ENCODE peak calls at places on chromosomes 5 and 9, in six cellular contexts. M is kidney epithelial cell; A is heart left ventricle; B is naive thymus-derived CD4-positive, alpha-beta T cell; P is cardiac muscle cell; N is endothelial cell of umbilical vein. X is an unnamed sample.

GRCh38 chr5:43485406-43485805 is 1.7 kb upstream of the TMEM267 start:
- DNase-seq in M (no peak), A (no peak), B (peak; percentile 12), P (no peak), N (no peak), X (no peak)

GRCh38 chr9:125843646-125844045 is 96.5 kb downstream of the PBX3 start:
- DNase-seq in M (no peak), A (peak; percentile 30), B (no peak), P (peak; percentile 6), N (no peak), X (no peak)

GRCh38 chr9:35229066-35229778 is 67.4 kb downstream of the UNC13B start:
- DNase-seq in M (no peak), A (no peak), B (no peak), P (no peak), N (peak; percentile 2), X (no peak)

GRCh38 chr5:89313804-89314588 is 431.0 kb upstream of the MEF2C start:
- DNase-seq in M (peak; percentile 75), A (no peak), B (no peak), P (peak; percentile 62), N (peak; percentile 70), X (peak; percentile 85)

GRCh38 chr5:124677376-124677998 is 69.0 kb downstream of the ZNF608 start:
- DNase-seq in M (no peak), A (peak; percentile 44), B (no peak), P (no peak), N (peak; percentile 60), X (no peak)

GRCh38 chr9:127057970-127058644 is 64.3 kb downstream of the ANGPTL2 start:
- DNase-seq in M (no peak), A (no peak), B (no peak), P (no peak), N (no peak), X (no peak)

GRCh38 chr9:92686954-92687353 is 17.0 kb upstream of the IPPK start:
- DNase-seq in M (no peak), A (no peak), B (no peak), P (no peak), N (no peak), X (no peak)

GRCh38 chr9:99980578-99980977 is 74.1 kb downstream of the STX17 start:
- DNase-seq in M (no peak), A (no peak), B (no peak), P (no peak), N (no peak), X (no peak)

GRCh38 chr9:30250872-30251271 is 2133.6 kb upstream of the ACO1 start:
- DNase-seq in M (no peak), A (no peak), B (no peak), P (no peak), N (no peak), X (no peak)

GRCh38 chr9:72979405-72980100 is 26.7 kb upstream of the ALDH1A1 start:
- DNase-seq in M (no peak), A (no peak), B (no peak), P (no peak), N (no peak), X (no peak)

GRCh38 chr5:95852567-95852966 is 30.0 kb upstream of the GLRX start:
- DNase-seq in M (no peak), A (no peak), B (no peak), P (no peak), N (no peak), X (no peak)

GRCh38 chr5:155539958-155540595 is 526.5 kb downstream of the KIF4B start:
- DNase-seq in M (no peak), A (no peak), B (no peak), P (no peak), N (no peak), X (no peak)

GRCh38 chr9:109794361-109795012 is 14.5 kb downstream of the PALM2AKAP2 start:
- DNase-seq in M (no peak), A (no peak), B (no peak), P (no peak), N (no peak), X (no peak)

GRCh38 chr5:151312749-151313324 is 9.3 kb upstream of the SLC36A3 start:
- DNase-seq in M (no peak), A (no peak), B (no peak), P (no peak), N (no peak), X (no peak)

GRCh38 chr5:32021771-32022170 is 152.3 kb downstream of the GOLPH3 start:
- DNase-seq in M (no peak), A (no peak), B (no peak), P (no peak), N (no peak), X (no peak)

GRCh38 chr5:76372320-76373054 is 30.6 kb upstream of the IQGAP2 start:
- DNase-seq in M (peak; percentile 87), A (no peak), B (no peak), P (no peak), N (no peak), X (no peak)

GRCh38 chr5:92329759-92330158 is 946.6 kb upstream of the ARRDC3 start:
- DNase-seq in M (no peak), A (no peak), B (no peak), P (no peak), N (no peak), X (no peak)

GRCh38 chr5:62288118-62288517 is 17.9 kb upstream of the KIF2A start:
- DNase-seq in M (no peak), A (no peak), B (no peak), P (no peak), N (no peak), X (no peak)

GRCh38 chr9:89080193-89080592 is 88.9 kb downstream of the S1PR3 start:
- DNase-seq in M (no peak), A (peak; percentile 75), B (no peak), P (no peak), N (no peak), X (no peak)

DNA sequence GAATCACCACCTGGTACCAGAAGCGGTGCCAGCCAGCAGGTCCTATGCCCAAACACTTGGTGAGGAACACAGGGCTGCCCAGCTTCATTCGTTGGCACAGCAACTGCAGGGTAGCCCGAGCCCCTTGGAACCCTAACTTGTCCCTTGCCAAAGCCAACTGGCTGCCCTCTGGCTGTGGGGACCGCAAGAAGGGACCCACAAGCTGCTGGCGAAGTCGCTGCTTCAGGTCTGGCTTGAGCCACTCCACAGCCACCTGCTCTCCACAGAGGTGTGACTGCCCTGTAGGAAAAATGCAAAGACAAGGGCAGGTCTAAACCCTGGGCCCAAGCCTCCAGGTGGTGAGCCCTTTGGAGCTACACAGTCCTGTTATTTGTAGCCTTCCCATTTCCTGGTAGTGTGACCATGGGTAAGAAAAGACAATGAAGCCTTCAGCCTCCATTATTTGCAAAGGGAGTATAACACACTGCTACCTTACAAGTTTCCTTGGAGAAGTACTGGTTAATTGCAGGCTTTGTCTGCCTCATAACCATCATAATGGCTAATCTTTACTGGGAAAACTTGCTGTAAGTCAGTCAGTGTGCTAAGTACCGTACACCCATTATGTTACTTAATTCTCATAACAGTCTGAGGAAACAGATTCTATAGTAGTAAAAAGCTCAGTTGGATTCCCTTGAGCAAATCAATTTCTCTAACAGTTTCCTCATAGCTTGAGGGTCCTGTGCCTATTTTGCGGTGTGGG is 1.7 kb downstream of the DND1 start:
- DNase-seq in M (no peak), A (no peak), B (no peak), P (no peak), N (no peak), X (no peak)
- H3K36me3 ChIP-seq in M (peaks cover 2% of the 10 kb centered on the region), A (peaks cover 81% of the 10 kb centered on the region), B (peaks cover 17% of the 10 kb centered on the region), P (peaks cover 32% of the 10 kb centered on the region), N (peaks cover 29% of the 10 kb centered on the region), X (peaks cover 43% of the 10 kb centered on the region)

DNA sequence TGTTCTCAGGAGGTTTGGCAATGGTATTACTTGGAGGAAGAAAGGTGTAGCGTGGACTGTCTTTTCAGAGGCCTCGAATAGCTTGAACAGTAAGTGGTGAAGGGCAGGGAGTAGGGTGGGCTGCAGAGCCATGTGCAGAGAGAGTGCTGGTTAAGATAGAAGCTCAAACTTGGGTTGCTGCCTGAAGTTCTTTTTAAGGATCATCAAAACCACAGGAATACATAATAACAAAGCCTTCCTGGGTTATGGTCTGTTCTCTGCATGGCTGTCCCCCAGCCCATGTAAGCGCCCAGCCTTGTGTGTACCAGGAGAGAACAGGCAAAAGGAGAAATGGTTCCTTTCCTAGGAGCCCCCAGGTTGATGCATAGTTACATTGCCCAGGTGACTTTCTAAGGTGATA is 43.9 kb downstream of the RCL1 start:
- DNase-seq in M (no peak), A (no peak), B (no peak), P (no peak), N (no peak), X (no peak)
- H3K36me3 ChIP-seq in M (no peaks in the 10 kb centered on the region), A (peaks cover 9% of the 10 kb centered on the region), B (peaks cover 5% of the 10 kb centered on the region), P (no peaks in the 10 kb centered on the region), N (no peaks in the 10 kb centered on the region), X (peaks cover 6% of the 10 kb centered on the region)

DNA sequence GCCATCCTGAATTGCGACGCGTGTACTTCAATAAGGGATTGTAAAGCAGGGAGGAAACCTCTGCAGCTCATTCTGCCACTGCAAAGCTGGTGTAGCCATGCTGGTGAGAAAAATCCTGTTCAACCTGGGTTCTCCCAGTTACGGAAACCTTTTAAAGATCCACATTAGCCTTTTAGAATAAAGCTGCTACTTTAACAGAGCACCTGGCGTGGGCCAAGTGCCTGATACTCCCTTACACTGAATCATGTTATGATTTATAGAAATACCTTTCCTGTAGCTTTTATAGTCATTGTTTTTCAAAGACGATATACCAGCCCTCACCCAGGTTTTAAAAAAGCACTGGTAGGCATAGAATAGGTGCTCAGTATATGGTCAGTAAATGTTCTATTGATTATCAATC is 48.3 kb downstream of the SFXN1 start:
- DNase-seq in M (no peak), A (no peak), B (no peak), P (no peak), N (no peak), X (no peak)
- H3K36me3 ChIP-seq in M (no peaks in the 10 kb centered on the region), A (peaks cover 47% of the 10 kb centered on the region), B (peaks cover 12% of the 10 kb centered on the region), P (peaks cover 43% of the 10 kb centered on the region), N (peaks cover 12% of the 10 kb centered on the region), X (peaks cover 10% of the 10 kb centered on the region)

DNA sequence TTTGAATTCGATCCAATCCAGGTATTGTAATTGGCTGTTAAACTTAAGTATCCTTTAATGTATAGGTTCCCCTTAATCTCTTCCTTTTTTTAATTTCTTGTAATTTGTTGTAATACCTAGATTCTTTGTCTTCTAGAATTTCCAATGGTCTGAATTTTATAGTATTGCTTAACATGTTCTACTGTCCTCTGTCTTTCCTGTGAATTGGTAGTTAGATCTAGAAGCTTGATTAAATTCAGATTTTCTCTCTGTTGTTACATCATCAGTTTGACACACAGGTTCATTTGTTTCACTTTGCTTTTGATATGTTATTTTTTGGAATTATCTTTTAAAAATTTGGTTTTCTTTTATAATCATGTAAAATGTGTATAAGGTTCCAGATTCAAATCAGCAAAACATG is 13.8 kb downstream of the ZCCHC7 start:
- DNase-seq in M (no peak), A (no peak), B (no peak), P (no peak), N (no peak), X (no peak)
- H3K36me3 ChIP-seq in M (peaks cover 1% of the 10 kb centered on the region), A (peaks cover 11% of the 10 kb centered on the region), B (no peaks in the 10 kb centered on the region), P (peaks cover 2% of the 10 kb centered on the region), N (no peaks in the 10 kb centered on the region), X (peaks cover 4% of the 10 kb centered on the region)